ENCODE peak calls at places on chromosome 11, in eight cellular contexts. C is A549, L is adrenal gland, V is testis, D is K562, O is HCT116, T is HepG2, N is transverse colon. S is an unnamed sample.

GRCh38 chr11:57190548-57190947 is 8.8 kb downstream of the LRRC55 start:
- DNase-seq in C (no peak), L (no peak), V (no peak), D (no peak), O (no peak), T (no peak), N (no peak), S (no peak)

GRCh38 chr11:34640050-34640971 is 19.4 kb downstream of the EHF start:
- DNase-seq in C (peak; percentile 96), L (peak; percentile 55), V (no peak), D (no peak), O (no peak), T (peak; percentile 94), N (peak; percentile 85), S (no peak)

GRCh38 chr11:103888541-103888951 is 147.9 kb upstream of the DDI1 start:
- DNase-seq in C (no peak), L (no peak), V (no peak), D (no peak), O (no peak), T (no peak), N (no peak), S (no peak)

GRCh38 chr11:88338223-88338661 is 706 bp upstream of the CTSC start:
- DNase-seq in C (peak; percentile 43), L (peak; percentile 57), V (peak; percentile 43), D (peak; percentile 64), O (no peak), T (peak; percentile 77), N (peak; percentile 60), S (peak; percentile 25)

GRCh38 chr11:120912504-120912903 is 111.4 kb upstream of the TBCEL start:
- DNase-seq in C (peak; percentile 12), L (no peak), V (no peak), D (peak; percentile 26), O (peak; percentile 53), T (peak; percentile 36), N (no peak), S (no peak)

GRCh38 chr11:90849278-90849677 is 626.4 kb upstream of the CHORDC1 start:
- DNase-seq in C (no peak), L (no peak), V (no peak), D (no peak), O (no peak), T (no peak), N (no peak), S (no peak)

GRCh38 chr11:95487391-95487790 is 256.4 kb upstream of the SESN3 start:
- DNase-seq in C (no peak), L (no peak), V (no peak), D (no peak), O (no peak), T (no peak), N (no peak), S (no peak)

GRCh38 chr11:35725880-35726279 is 63.3 kb downstream of the TRIM44 start:
- DNase-seq in C (no peak), L (peak; percentile 33), V (no peak), D (peak; percentile 30), O (peak; percentile 26), T (no peak), N (no peak), S (no peak)

GRCh38 chr11:118530180-118530682 is 761 bp upstream of the TMEM25 start:
- DNase-seq in C (no peak), L (peak; percentile 37), V (peak; percentile 31), D (no peak), O (no peak), T (no peak), N (peak; percentile 60), S (no peak)

GRCh38 chr11:128573674-128574073 is 13.7 kb downstream of the ETS1 start:
- DNase-seq in C (no peak), L (no peak), V (no peak), D (no peak), O (no peak), T (no peak), N (no peak), S (no peak)

GRCh38 chr11:14148653-14149273 is 186.2 kb downstream of the SPON1 start:
- DNase-seq in C (peak; percentile 10), L (no peak), V (no peak), D (peak; percentile 16), O (peak; percentile 29), T (peak; percentile 16), N (no peak), S (no peak)

GRCh38 chr11:122172352-122173073 is 56.5 kb upstream of the BLID start:
- DNase-seq in C (no peak), L (no peak), V (no peak), D (no peak), O (no peak), T (no peak), N (no peak), S (no peak)

DNA sequence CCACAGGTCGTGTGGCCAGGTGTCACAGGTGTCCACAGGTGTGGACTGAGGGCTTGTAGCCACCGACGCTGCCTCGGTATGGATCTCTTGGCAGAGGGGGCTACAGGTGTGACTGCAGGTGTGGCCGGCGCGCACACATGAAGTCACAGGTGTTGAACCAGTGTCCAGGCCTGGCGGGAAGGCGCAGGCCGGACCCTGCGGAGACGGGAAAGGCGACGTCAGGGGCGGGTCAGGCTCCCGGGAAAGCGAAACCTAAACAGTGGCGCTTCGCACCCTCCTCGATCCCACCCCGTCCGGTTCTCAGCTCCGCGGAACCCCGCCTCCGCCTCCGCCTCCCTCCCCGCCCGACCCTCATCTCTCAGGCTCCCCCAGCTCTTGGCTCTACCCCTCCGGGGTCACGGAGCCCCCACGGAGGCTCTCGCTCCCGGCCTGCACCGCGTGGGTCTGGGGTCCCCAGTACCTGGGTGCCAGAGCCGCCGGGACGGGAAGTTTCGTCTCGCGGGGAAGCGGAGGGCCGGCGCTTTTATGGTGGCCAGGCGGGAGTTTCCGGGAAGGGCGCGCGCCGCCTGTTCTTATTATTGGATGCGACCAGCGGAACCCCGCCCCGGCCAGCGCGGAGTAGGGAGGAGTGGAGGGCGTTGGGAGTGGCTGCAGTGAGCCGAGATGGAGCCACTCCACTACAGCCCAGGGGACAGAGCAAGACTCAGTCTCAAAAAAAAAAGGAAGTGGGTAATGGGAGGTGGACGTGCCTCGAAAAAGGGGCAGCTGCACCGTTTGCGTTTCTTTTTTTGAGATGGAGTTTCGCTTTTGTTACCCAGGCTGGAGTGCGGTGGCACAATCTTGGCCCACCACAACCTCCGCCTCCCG is at the start of gene IRF7:
- DNase-seq in C (peak; percentile 92), L (peak; percentile 88), V (peak; percentile 96), D (peak; percentile 92), O (peak; percentile 73), T (no peak), N (peak; percentile 98), S (peak; percentile 92)
- TF ChIP-seq POLR2A in C (peak; percentile 61), L (peak; percentile 57), V (no peak), D (peak; percentile 81), O (peak; percentile 54), T (no peak), N (peak; percentile 93), S (peak; percentile 66)

DNA sequence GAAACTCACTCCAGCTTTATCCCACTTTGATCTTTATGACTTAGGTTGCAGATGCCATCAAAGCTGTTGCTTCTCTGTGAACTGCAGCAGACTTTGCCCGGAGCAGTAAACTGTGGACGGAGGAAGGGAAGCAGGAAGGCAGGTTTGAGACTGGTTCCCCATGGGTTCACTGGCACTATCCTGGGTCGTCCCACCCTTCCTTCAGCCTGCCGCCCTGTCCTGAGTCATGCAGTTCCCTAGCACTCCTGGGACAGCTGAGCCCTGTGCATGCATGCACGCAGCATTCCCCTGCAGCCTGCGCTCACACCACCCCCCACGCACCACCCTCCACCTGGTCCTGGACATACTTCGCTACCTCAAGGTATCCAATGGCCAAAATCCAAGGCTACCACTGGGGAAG is 23.5 kb upstream of the P2RY2 start:
- DNase-seq in C (no peak), L (no peak), V (no peak), D (no peak), O (no peak), T (no peak), N (peak; percentile 91), S (no peak)
- H3K4me1 ChIP-seq in C (peaks cover 63% of the 10 kb centered on the region), L (no peaks in the 10 kb centered on the region), V (no peaks in the 10 kb centered on the region), D (no peaks in the 10 kb centered on the region), O (peaks cover 71% of the 10 kb centered on the region), T (peaks cover 17% of the 10 kb centered on the region), N (peaks cover 9% of the 10 kb centered on the region), S (no peaks in the 10 kb centered on the region)

DNA sequence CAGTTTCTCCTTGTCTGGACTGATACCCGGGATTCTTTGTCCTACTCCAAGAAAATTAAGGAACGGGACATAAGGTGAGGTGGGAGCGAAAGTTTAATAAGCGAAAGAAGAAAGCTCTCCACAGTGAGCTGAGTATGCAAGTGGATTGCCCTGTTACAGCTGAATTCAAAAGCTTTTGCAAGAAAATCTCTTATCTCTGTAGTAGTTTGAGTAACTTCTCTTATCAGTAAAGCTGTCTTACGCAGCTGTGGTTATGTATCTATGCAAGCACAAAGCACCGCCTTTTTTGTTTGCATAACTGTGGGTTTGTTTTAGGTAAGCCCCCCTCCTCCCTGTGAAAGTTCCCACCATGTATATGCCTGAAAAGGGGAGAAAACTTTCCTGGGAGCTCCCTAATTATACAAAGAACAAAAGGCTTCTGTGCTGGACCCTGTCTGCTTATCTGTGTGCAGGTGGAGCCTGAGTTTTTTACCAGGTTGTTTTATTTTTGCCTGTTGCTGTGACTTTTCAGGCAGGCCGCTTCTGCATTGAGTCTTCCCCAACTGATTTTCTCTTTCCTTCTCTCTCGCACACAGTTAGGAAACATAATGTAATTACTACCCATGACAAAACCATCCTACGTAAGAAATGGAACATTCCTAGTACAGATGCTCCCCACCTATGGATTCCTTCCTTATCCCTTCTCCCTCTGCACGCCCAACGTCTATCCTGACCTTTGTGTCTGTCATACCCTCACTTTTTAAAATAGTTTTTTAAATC is 826 bp upstream of the PLAAT5 start:
- DNase-seq in C (no peak), L (no peak), V (peak; percentile 65), D (peak; percentile 65), O (no peak), T (peak; percentile 92), N (no peak), S (no peak)
- TF ChIP-seq POLR2A in C (no peak), L (no peak), V (no peak), D (no peak), O (no peak), T (no peak), N (no peak), S (no peak)

GRCh38 chr11:107612445-107612844 is 21.5 kb downstream of the ELMOD1 start:
- DNase-seq in C (no peak), L (no peak), V (no peak), D (no peak), O (no peak), T (no peak), N (no peak), S (no peak)

GRCh38 chr11:107609384-107610218 is 18.7 kb downstream of the ELMOD1 start:
- DNase-seq in C (no peak), L (no peak), V (no peak), D (no peak), O (no peak), T (no peak), N (no peak), S (no peak)

GRCh38 chr11:107606122-107606521 is 15.2 kb downstream of the ELMOD1 start:
- DNase-seq in C (no peak), L (no peak), V (no peak), D (no peak), O (no peak), T (no peak), N (no peak), S (no peak)

DNA sequence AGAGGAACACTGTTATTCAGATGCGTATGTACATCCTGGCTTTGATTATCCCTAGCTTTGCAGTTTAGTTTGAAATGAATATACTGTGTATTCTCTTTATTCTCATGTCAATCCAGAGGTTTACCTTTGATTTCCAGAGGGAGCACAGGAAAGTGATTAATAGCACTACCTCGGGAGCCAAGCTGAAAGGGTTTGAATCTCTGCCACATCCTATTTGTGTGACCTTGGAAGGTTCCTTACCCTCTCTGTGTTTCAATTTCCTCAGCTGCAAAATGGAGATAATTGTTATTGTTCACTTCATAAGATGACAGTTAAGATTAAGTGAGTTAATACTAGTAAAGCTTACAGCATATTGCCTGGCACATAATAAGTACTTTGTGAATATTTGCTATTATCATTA is 17.9 kb downstream of the ELMOD1 start:
- DNase-seq in C (no peak), L (no peak), V (no peak), D (no peak), O (no peak), T (no peak), N (no peak), S (no peak)
- H3K4me1 ChIP-seq in C (no peaks in the 10 kb centered on the region), L (no peaks in the 10 kb centered on the region), V (no peaks in the 10 kb centered on the region), D (no peaks in the 10 kb centered on the region), O (no peaks in the 10 kb centered on the region), T (peaks cover 8% of the 10 kb centered on the region), N (no peaks in the 10 kb centered on the region), S (no peaks in the 10 kb centered on the region)